ENCODE peak calls at places on chromosome 3, in nine cellular contexts. Q is PC-9, G is lower lobe of right lung, H is neural progenitor cell, V is transverse colon, P is psoas muscle, T is H9, F is tibial nerve, R is heart left ventricle. E is an unnamed sample.
A peak's percentile ranks its signal among the peaks of the same experiment; 100 is the strongest.

GRCh38 chr3:61861410-61861809 is 300.0 kb downstream of the PTPRG start:
- DNase-seq in H (peak; percentile 45), V (no peak), Q (no peak), F (no peak), P (no peak), T (no peak), R (no peak), G (no peak), E (no peak)

GRCh38 chr3:111392911-111393351 is 149.1 kb upstream of the CD96 start:
- DNase-seq in G (no peak), F (no peak), H (no peak), T (no peak), V (no peak), R (no peak), Q (peak; percentile 61), P (no peak), E (no peak)

GRCh38 chr3:13282986-13283876 is 136.9 kb downstream of the NUP210 start:
- DNase-seq in V (no peak), Q (peak; percentile 29), T (peak; percentile 82), G (peak; percentile 40), R (peak; percentile 41), F (no peak), P (peak; percentile 55), H (peak; percentile 70), E (no peak)

GRCh38 chr3:23968467-23969184 is 23.5 kb downstream of the NR1D2 start:
- DNase-seq in P (peak; percentile 55), H (no peak), G (no peak), V (no peak), F (no peak), Q (no peak), T (no peak), R (no peak), E (no peak)

GRCh38 chr3:45664558-45664957 is 24.6 kb upstream of the SACM1L start:
- DNase-seq in Q (no peak), G (peak; percentile 56), V (peak; percentile 53), T (no peak), F (no peak), R (no peak), H (no peak), P (no peak), E (no peak)

GRCh38 chr3:164897335-164897734 is 181.0 kb downstream of the SI start:
- DNase-seq in R (no peak), H (no peak), Q (peak; percentile 25), T (no peak), F (no peak), V (no peak), G (no peak), P (no peak), E (no peak)

GRCh38 chr3:89179355-89179997 is 72.1 kb downstream of the EPHA3 start:
- DNase-seq in F (no peak), R (no peak), H (peak; percentile 6), T (no peak), Q (no peak), G (no peak), P (no peak), V (no peak), E (no peak)

GRCh38 chr3:65895084-65895483 is 143.6 kb downstream of the MAGI1 start:
- DNase-seq in R (no peak), G (no peak), Q (no peak), P (no peak), H (no peak), V (no peak), F (no peak), T (no peak), E (no peak)

GRCh38 chr3:24641628-24642027 is 147.0 kb upstream of the THRB start:
- DNase-seq in F (no peak), V (no peak), P (no peak), G (no peak), R (no peak), Q (no peak), H (no peak), T (no peak), E (no peak)

GRCh38 chr3:197957775-197958103 is 2.3 kb upstream of the LMLN start:
- DNase-seq in T (no peak), R (no peak), F (no peak), P (no peak), H (no peak), G (no peak), Q (no peak), V (no peak), E (no peak)

GRCh38 chr3:51163051-51163450 is 222.0 kb upstream of the MANF start:
- DNase-seq in R (no peak), V (no peak), F (no peak), T (no peak), P (no peak), Q (peak; percentile 0), H (peak; percentile 2), G (no peak), E (no peak)

GRCh38 chr3:4877173-4877787 is 102.0 kb upstream of the BHLHE40 start:
- DNase-seq in V (no peak), F (no peak), G (no peak), T (no peak), H (no peak), Q (no peak), P (no peak), R (no peak), E (no peak)

GRCh38 chr3:24365168-24365567 is 129.5 kb downstream of the THRB start:
- DNase-seq in Q (peak; percentile 62), R (peak; percentile 57), G (no peak), P (peak; percentile 61), H (no peak), T (no peak), V (peak; percentile 63), F (no peak), E (no peak)

GRCh38 chr3:9870978-9871377 is 9.1 kb downstream of the CIDEC start:
- DNase-seq in V (no peak), H (no peak), Q (peak; percentile 22), R (no peak), T (no peak), G (no peak), F (no peak), P (no peak), E (no peak)

GRCh38 chr3:157261000-157261399 is 101.1 kb upstream of the CCNL1 start:
- DNase-seq in R (no peak), F (no peak), T (no peak), V (no peak), H (no peak), Q (no peak), P (no peak), G (no peak), E (no peak)

GRCh38 chr3:134476306-134476705 is 9.5 kb downstream of the ANAPC13 start:
- DNase-seq in F (no peak), V (no peak), G (no peak), P (no peak), H (no peak), R (no peak), T (no peak), Q (no peak), E (no peak)

GRCh38 chr3:170057550-170057949 is 19.8 kb downstream of the GPR160 start:
- DNase-seq in T (no peak), H (no peak), P (no peak), Q (no peak), G (no peak), F (no peak), R (no peak), V (no peak), E (no peak)

GRCh38 chr3:69541823-69542264 is 156.0 kb upstream of the FRMD4B start:
- DNase-seq in V (no peak), T (peak; percentile 58), P (no peak), Q (no peak), H (no peak), G (peak; percentile 67), R (peak; percentile 40), F (no peak), E (peak; percentile 43)

GRCh38 chr3:1805331-1805730 is 293.3 kb upstream of the CNTN4 start:
- DNase-seq in G (no peak), F (no peak), V (no peak), R (no peak), H (no peak), T (no peak), Q (no peak), P (no peak), E (no peak)

GRCh38 chr3:1808590-1808989 is 290.1 kb upstream of the CNTN4 start:
- DNase-seq in P (no peak), R (no peak), F (no peak), G (no peak), Q (no peak), T (no peak), V (no peak), H (no peak), E (no peak)
- H3K9me3 ChIP-seq in P (no peaks in the 10 kb centered on the region), R (peaks cover 30% of the 10 kb centered on the region), F (no peaks in the 10 kb centered on the region), G (peaks cover 7% of the 10 kb centered on the region), Q (no peaks in the 10 kb centered on the region), T (no peaks in the 10 kb centered on the region), V (peaks cover 7% of the 10 kb centered on the region), H (no peaks in the 10 kb centered on the region), E (no peaks in the 10 kb centered on the region)

DNA sequence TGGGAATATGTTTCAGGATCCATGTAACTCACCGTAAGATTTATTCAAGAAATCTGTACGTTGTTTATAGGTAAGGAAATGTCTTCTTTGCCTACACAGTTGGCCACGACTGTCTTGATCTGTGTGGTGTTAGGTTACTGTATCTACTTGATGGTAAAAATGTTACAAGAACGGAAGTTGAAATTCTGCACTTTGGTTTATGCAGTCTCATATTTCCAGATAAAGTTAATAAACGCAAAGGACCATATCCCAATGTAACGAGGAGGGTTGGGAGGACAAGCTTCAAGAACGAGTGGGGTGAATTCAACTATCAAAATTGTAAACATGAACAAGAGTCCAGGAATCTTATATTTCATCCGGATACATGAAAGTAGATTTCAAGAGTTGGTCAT is 1.0 kb downstream of the USF3 start:
- DNase-seq in R (no peak), F (no peak), V (no peak), Q (no peak), G (no peak), T (no peak), P (no peak), H (no peak), E (no peak)
- H3K4me1 ChIP-seq in R (peaks cover 27% of the 10 kb centered on the region), F (no peaks in the 10 kb centered on the region), V (peaks cover 16% of the 10 kb centered on the region), Q (peaks cover 13% of the 10 kb centered on the region), G (peaks cover 32% of the 10 kb centered on the region), T (no peaks in the 10 kb centered on the region), P (peaks cover 57% of the 10 kb centered on the region), H (peaks cover 25% of the 10 kb centered on the region), E (peaks cover 4% of the 10 kb centered on the region)

DNA sequence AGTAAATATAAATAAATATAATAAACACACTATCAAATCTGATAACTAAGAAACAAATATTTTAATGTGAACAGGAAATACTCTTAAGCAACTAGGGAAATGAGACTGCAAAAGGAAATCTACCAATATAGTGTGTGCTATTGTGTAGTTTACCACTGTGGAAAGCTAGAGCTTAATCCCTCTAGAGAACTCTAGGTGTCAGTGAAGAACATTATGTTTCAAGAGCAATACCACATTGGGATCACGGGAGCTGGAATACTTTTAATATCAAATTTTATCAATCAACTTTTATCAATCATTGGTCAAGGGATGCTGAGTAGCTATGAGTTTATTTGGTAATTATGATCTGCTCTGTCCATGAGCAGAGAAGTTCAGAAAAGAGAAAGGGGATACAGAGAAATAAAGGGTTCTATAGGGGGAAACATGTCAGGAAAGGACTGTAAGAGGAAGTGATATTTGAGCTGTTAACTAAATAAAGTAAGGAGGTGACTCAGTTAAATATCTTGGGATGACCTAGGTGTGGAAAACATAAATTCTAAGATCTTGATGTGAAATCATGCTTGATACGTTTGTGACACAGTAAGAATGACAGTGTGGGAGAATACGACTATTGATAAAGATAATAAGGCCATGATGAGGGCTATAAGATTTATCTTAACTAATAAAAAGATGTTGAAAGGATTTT is 762.2 kb upstream of the ALCAM start:
- DNase-seq in T (no peak), Q (no peak), P (no peak), R (no peak), G (no peak), V (no peak), F (no peak), H (no peak), E (no peak)
- TF ChIP-seq CTCF in T (peak; percentile 61), Q (peak; percentile 57), P (no peak), R (no peak), G (peak; percentile 35), V (no peak), F (no peak), H (peak; percentile 36), E (no peak)

GRCh38 chr3:147394168-147394941 is 12.0 kb downstream of the ZIC4 start:
- DNase-seq in P (no peak), T (no peak), G (no peak), V (no peak), H (peak; percentile 64), F (no peak), R (no peak), Q (no peak), E (no peak)
- H3K9me3 ChIP-seq in P (no peaks in the 10 kb centered on the region), T (no peaks in the 10 kb centered on the region), G (no peaks in the 10 kb centered on the region), V (no peaks in the 10 kb centered on the region), H (no peaks in the 10 kb centered on the region), F (no peaks in the 10 kb centered on the region), R (no peaks in the 10 kb centered on the region), Q (no peaks in the 10 kb centered on the region), E (no peaks in the 10 kb centered on the region)